ENCODE peak calls at places on chromosomes 12 and 14, in four cellular contexts. W is ACHN, N is neuronal stem cell, E is iris pigment epithelial cell. T is an unnamed sample.

GRCh38 chr14:93674343-93674742 is 113.9 kb downstream of the PRIMA1 start:
- DNase-seq in W (no peak), N (no peak), E (no peak), T (no peak)

GRCh38 chr12:66823857-66824570 is 145.1 kb upstream of the GRIP1 start:
- DNase-seq in W (peak), N (no peak), E (peak), T (no peak)

GRCh38 chr14:36478782-36479181 is 41.2 kb downstream of the NKX2-1 start:
- DNase-seq in W (no peak), N (no peak), E (no peak), T (no peak)

GRCh38 chr14:60777856-60778578 is 43.5 kb downstream of the MNAT1 start:
- DNase-seq in W (peak), N (no peak), E (peak), T (no peak)

GRCh38 chr12:67147447-67147846 is 121.7 kb upstream of the CAND1 start:
- DNase-seq in W (no peak), N (no peak), E (no peak), T (no peak)

GRCh38 chr12:92721130-92721529 is 18.3 kb downstream of the PLEKHG7 start:
- DNase-seq in W (peak), N (no peak), E (peak), T (no peak)

GRCh38 chr14:104885973-104886689 is 21.1 kb downstream of the CEP170B start:
- DNase-seq in W (no peak), N (no peak), E (no peak), T (no peak)

GRCh38 chr14:23408307-23408630 is 196 bp upstream of the MYH6 start:
- DNase-seq in W (no peak), N (no peak), E (no peak), T (no peak)

GRCh38 chr12:99054601-99055128 is 409.6 kb downstream of the APAF1 start:
- DNase-seq in W (no peak), N (no peak), E (no peak), T (no peak)

T was measured in iPS DF 19.7.